ENCODE peak calls at places on chromosomes 2 and 18, in nine cellular contexts. One of them, this sample, is unnamed.

GRCh38 chr18:36757081-36757480 is 71.7 kb downstream of the TPGS2 start:
- DNase-seq in heart right ventricle: no peak
- DNase-seq in stimulated activated naive CD4-positive, alpha-beta T cell: no peak
- DNase-seq in tibial artery: no peak
- DNase-seq in HFFc6: peak; percentile 75
- DNase-seq in left ventricle myocardium inferior: no peak
- DNase-seq in thyroid gland: no peak
- DNase-seq in colonic mucosa: no peak
- DNase-seq in EL: peak; percentile 67
- DNase-seq in this sample: peak; percentile 79

GRCh38 chr18:49910986-49911385 is 97.7 kb upstream of the ACAA2 start:
- DNase-seq in thyroid gland: no peak
- DNase-seq in HFFc6: no peak
- DNase-seq in heart right ventricle: no peak
- DNase-seq in colonic mucosa: no peak
- DNase-seq in tibial artery: no peak
- DNase-seq in stimulated activated naive CD4-positive, alpha-beta T cell: no peak
- DNase-seq in EL: no peak
- DNase-seq in left ventricle myocardium inferior: no peak
- DNase-seq in this sample: no peak

GRCh38 chr2:119819846-119820245 is 60.1 kb downstream of the PTPN4 start:
- DNase-seq in stimulated activated naive CD4-positive, alpha-beta T cell: no peak
- DNase-seq in thyroid gland: no peak
- DNase-seq in tibial artery: no peak
- DNase-seq in HFFc6: no peak
- DNase-seq in heart right ventricle: no peak
- DNase-seq in left ventricle myocardium inferior: no peak
- DNase-seq in EL: no peak
- DNase-seq in colonic mucosa: no peak
- DNase-seq in this sample: no peak

GRCh38 chr2:192544371-192544955 is 349.7 kb upstream of the TMEFF2 start:
- DNase-seq in heart right ventricle: no peak
- DNase-seq in stimulated activated naive CD4-positive, alpha-beta T cell: no peak
- DNase-seq in colonic mucosa: no peak
- DNase-seq in left ventricle myocardium inferior: no peak
- DNase-seq in thyroid gland: no peak
- DNase-seq in HFFc6: no peak
- DNase-seq in EL: peak; percentile 1
- DNase-seq in tibial artery: no peak
- DNase-seq in this sample: no peak

GRCh38 chr2:223526106-223526505 is 76.1 kb downstream of the SCG2 start:
- DNase-seq in EL: no peak
- DNase-seq in thyroid gland: no peak
- DNase-seq in tibial artery: no peak
- DNase-seq in colonic mucosa: no peak
- DNase-seq in heart right ventricle: no peak
- DNase-seq in HFFc6: no peak
- DNase-seq in left ventricle myocardium inferior: no peak
- DNase-seq in stimulated activated naive CD4-positive, alpha-beta T cell: no peak
- DNase-seq in this sample: no peak

GRCh38 chr2:236375973-236376476 is 111.8 kb upstream of the ASB18 start:
- DNase-seq in colonic mucosa: no peak
- DNase-seq in stimulated activated naive CD4-positive, alpha-beta T cell: no peak
- DNase-seq in EL: no peak
- DNase-seq in left ventricle myocardium inferior: no peak
- DNase-seq in thyroid gland: no peak
- DNase-seq in tibial artery: no peak
- DNase-seq in heart right ventricle: no peak
- DNase-seq in HFFc6: no peak
- DNase-seq in this sample: no peak

GRCh38 chr2:218400167-218400929 is 680 bp downstream of the CTDSP1 start:
- DNase-seq in colonic mucosa: peak; percentile 57
- DNase-seq in tibial artery: peak; percentile 51
- DNase-seq in stimulated activated naive CD4-positive, alpha-beta T cell: peak; percentile 57
- DNase-seq in heart right ventricle: peak; percentile 55
- DNase-seq in thyroid gland: peak; percentile 52
- DNase-seq in HFFc6: no peak
- DNase-seq in left ventricle myocardium inferior: peak; percentile 54
- DNase-seq in EL: peak; percentile 36
- DNase-seq in this sample: peak; percentile 41

GRCh38 chr2:42053791-42054656 is 6.2 kb downstream of the PKDCC start:
- DNase-seq in tibial artery: peak; percentile 71
- DNase-seq in stimulated activated naive CD4-positive, alpha-beta T cell: no peak
- DNase-seq in thyroid gland: no peak
- DNase-seq in colonic mucosa: peak; percentile 55
- DNase-seq in left ventricle myocardium inferior: peak; percentile 63
- DNase-seq in heart right ventricle: peak; percentile 56
- DNase-seq in EL: no peak
- DNase-seq in HFFc6: no peak
- DNase-seq in this sample: peak; percentile 59

GRCh38 chr2:229300814-229301213 is 29.7 kb upstream of the PID1 start:
- DNase-seq in HFFc6: no peak
- DNase-seq in heart right ventricle: no peak
- DNase-seq in EL: no peak
- DNase-seq in colonic mucosa: no peak
- DNase-seq in stimulated activated naive CD4-positive, alpha-beta T cell: no peak
- DNase-seq in left ventricle myocardium inferior: no peak
- DNase-seq in tibial artery: no peak
- DNase-seq in thyroid gland: no peak
- DNase-seq in this sample: no peak

GRCh38 chr18:41744664-41745063 is 210.4 kb upstream of the PIK3C3 start:
- DNase-seq in colonic mucosa: no peak
- DNase-seq in heart right ventricle: no peak
- DNase-seq in thyroid gland: no peak
- DNase-seq in EL: no peak
- DNase-seq in tibial artery: no peak
- DNase-seq in HFFc6: no peak
- DNase-seq in left ventricle myocardium inferior: no peak
- DNase-seq in stimulated activated naive CD4-positive, alpha-beta T cell: no peak
- DNase-seq in this sample: no peak

GRCh38 chr18:10122116-10122515 is 208.3 kb downstream of the VAPA start:
- DNase-seq in heart right ventricle: no peak
- DNase-seq in thyroid gland: peak; percentile 60
- DNase-seq in stimulated activated naive CD4-positive, alpha-beta T cell: no peak
- DNase-seq in left ventricle myocardium inferior: no peak
- DNase-seq in tibial artery: no peak
- DNase-seq in EL: peak; percentile 89
- DNase-seq in colonic mucosa: no peak
- DNase-seq in HFFc6: peak; percentile 88
- DNase-seq in this sample: peak; percentile 99

GRCh38 chr2:206353685-206354084 is 79.2 kb downstream of the ZDBF2 start:
- DNase-seq in thyroid gland: no peak
- DNase-seq in HFFc6: no peak
- DNase-seq in left ventricle myocardium inferior: no peak
- DNase-seq in EL: peak; percentile 5
- DNase-seq in heart right ventricle: no peak
- DNase-seq in tibial artery: no peak
- DNase-seq in colonic mucosa: no peak
- DNase-seq in stimulated activated naive CD4-positive, alpha-beta T cell: no peak
- DNase-seq in this sample: no peak

GRCh38 chr2:9099341-9099751 is 95.9 kb upstream of the MBOAT2 start:
- DNase-seq in stimulated activated naive CD4-positive, alpha-beta T cell: no peak
- DNase-seq in left ventricle myocardium inferior: no peak
- DNase-seq in EL: no peak
- DNase-seq in HFFc6: peak; percentile 37
- DNase-seq in thyroid gland: no peak
- DNase-seq in colonic mucosa: no peak
- DNase-seq in tibial artery: no peak
- DNase-seq in heart right ventricle: no peak
- DNase-seq in this sample: peak; percentile 60

GRCh38 chr2:75407038-75407530 is 153.7 kb downstream of the EVA1A start:
- DNase-seq in tibial artery: no peak
- DNase-seq in heart right ventricle: no peak
- DNase-seq in EL: no peak
- DNase-seq in stimulated activated naive CD4-positive, alpha-beta T cell: no peak
- DNase-seq in colonic mucosa: no peak
- DNase-seq in HFFc6: no peak
- DNase-seq in thyroid gland: no peak
- DNase-seq in left ventricle myocardium inferior: no peak
- DNase-seq in this sample: no peak

GRCh38 chr2:79259296-79259695 is 99.7 kb upstream of the REG3A start:
- DNase-seq in left ventricle myocardium inferior: no peak
- DNase-seq in stimulated activated naive CD4-positive, alpha-beta T cell: no peak
- DNase-seq in heart right ventricle: no peak
- DNase-seq in thyroid gland: no peak
- DNase-seq in HFFc6: no peak
- DNase-seq in tibial artery: no peak
- DNase-seq in colonic mucosa: no peak
- DNase-seq in EL: no peak
- DNase-seq in this sample: no peak

GRCh38 chr2:113273031-113273551 is 5.6 kb downstream of the PAX8 start:
- DNase-seq in left ventricle myocardium inferior: no peak
- DNase-seq in thyroid gland: peak; percentile 74
- DNase-seq in colonic mucosa: no peak
- DNase-seq in tibial artery: no peak
- DNase-seq in EL: peak; percentile 31
- DNase-seq in heart right ventricle: no peak
- DNase-seq in HFFc6: peak; percentile 49
- DNase-seq in stimulated activated naive CD4-positive, alpha-beta T cell: peak; percentile 17
- DNase-seq in this sample: no peak

GRCh38 chr2:25062461-25062860 is 20.6 kb downstream of the EFR3B start:
- DNase-seq in colonic mucosa: no peak
- DNase-seq in thyroid gland: no peak
- DNase-seq in left ventricle myocardium inferior: no peak
- DNase-seq in HFFc6: no peak
- DNase-seq in stimulated activated naive CD4-positive, alpha-beta T cell: no peak
- DNase-seq in tibial artery: no peak
- DNase-seq in EL: no peak
- DNase-seq in heart right ventricle: peak; percentile 15
- DNase-seq in this sample: no peak

GRCh38 chr2:15776629-15776919 is 163.8 kb upstream of the MYCN start:
- DNase-seq in HFFc6: no peak
- DNase-seq in thyroid gland: no peak
- DNase-seq in tibial artery: no peak
- DNase-seq in stimulated activated naive CD4-positive, alpha-beta T cell: no peak
- DNase-seq in left ventricle myocardium inferior: no peak
- DNase-seq in heart right ventricle: no peak
- DNase-seq in EL: no peak
- DNase-seq in colonic mucosa: no peak
- DNase-seq in this sample: no peak

GRCh38 chr2:235191933-235192332 is 240.1 kb downstream of the SH3BP4 start:
- DNase-seq in tibial artery: no peak
- DNase-seq in stimulated activated naive CD4-positive, alpha-beta T cell: no peak
- DNase-seq in thyroid gland: no peak
- DNase-seq in colonic mucosa: no peak
- DNase-seq in left ventricle myocardium inferior: peak; percentile 33
- DNase-seq in heart right ventricle: no peak
- DNase-seq in HFFc6: no peak
- DNase-seq in EL: no peak
- DNase-seq in this sample: peak; percentile 25

GRCh38 chr18:80154293-80154692 is 45.2 kb downstream of the ADNP2 start:
- DNase-seq in stimulated activated naive CD4-positive, alpha-beta T cell: no peak
- DNase-seq in colonic mucosa: no peak
- DNase-seq in HFFc6: no peak
- DNase-seq in left ventricle myocardium inferior: no peak
- DNase-seq in heart right ventricle: no peak
- DNase-seq in EL: peak; percentile 31
- DNase-seq in tibial artery: no peak
- DNase-seq in thyroid gland: no peak
- DNase-seq in this sample: peak; percentile 28

GRCh38 chr2:55418512-55419235 is 982 bp downstream of the CCDC88A start:
- DNase-seq in thyroid gland: no peak
- DNase-seq in EL: peak; percentile 12
- DNase-seq in heart right ventricle: no peak
- DNase-seq in colonic mucosa: no peak
- DNase-seq in HFFc6: no peak
- DNase-seq in tibial artery: no peak
- DNase-seq in left ventricle myocardium inferior: no peak
- DNase-seq in stimulated activated naive CD4-positive, alpha-beta T cell: no peak
- DNase-seq in this sample: no peak

GRCh38 chr2:235577404-235578330 is 83.8 kb downstream of the AGAP1 start:
- DNase-seq in left ventricle myocardium inferior: peak; percentile 51
- DNase-seq in colonic mucosa: no peak
- DNase-seq in thyroid gland: no peak
- DNase-seq in tibial artery: no peak
- DNase-seq in heart right ventricle: peak; percentile 33
- DNase-seq in EL: no peak
- DNase-seq in HFFc6: no peak
- DNase-seq in stimulated activated naive CD4-positive, alpha-beta T cell: no peak
- DNase-seq in this sample: no peak

GRCh38 chr2:65030481-65030880 is 25.7 kb upstream of the CEP68 start:
- DNase-seq in heart right ventricle: no peak
- DNase-seq in thyroid gland: no peak
- DNase-seq in EL: no peak
- DNase-seq in left ventricle myocardium inferior: no peak
- DNase-seq in HFFc6: no peak
- DNase-seq in colonic mucosa: peak; percentile 33
- DNase-seq in stimulated activated naive CD4-positive, alpha-beta T cell: no peak
- DNase-seq in tibial artery: no peak
- DNase-seq in this sample: no peak